ENCODE peak calls at places on chromosomes 16 and 17, in four cellular contexts. One of them, this sample, is unnamed.

GRCh38 chr17:80804466-80804865 is 187.2 kb upstream of the CHMP6 start:
- DNase-seq in AG04450: no peak
- DNase-seq in stromal cell of bone marrow: no peak
- DNase-seq in H9: peak
- DNase-seq in this sample: no peak

GRCh38 chr16:14302399-14303181 is 231.5 kb downstream of the MRTFB start:
- DNase-seq in H9: peak
- DNase-seq in stromal cell of bone marrow: no peak
- DNase-seq in AG04450: no peak
- DNase-seq in this sample: no peak

GRCh38 chr17:76273923-76274558 is 8.9 kb downstream of the UBALD2 start:
- DNase-seq in stromal cell of bone marrow: no peak
- DNase-seq in H9: no peak
- DNase-seq in AG04450: no peak
- DNase-seq in this sample: no peak

GRCh38 chr17:9958586-9959281 is 53.7 kb upstream of the RCVRN start:
- DNase-seq in AG04450: no peak
- DNase-seq in stromal cell of bone marrow: no peak
- DNase-seq in H9: peak
- DNase-seq in this sample: no peak

GRCh38 chr16:75139498-75139897 is 8.8 kb upstream of the ZFP1 start:
- DNase-seq in AG04450: no peak
- DNase-seq in H9: no peak
- DNase-seq in stromal cell of bone marrow: no peak
- DNase-seq in this sample: no peak

GRCh38 chr17:68431661-68432071 is 25.6 kb downstream of the WIPI1 start:
- DNase-seq in stromal cell of bone marrow: no peak
- DNase-seq in AG04450: no peak
- DNase-seq in H9: peak
- DNase-seq in this sample: peak

GRCh38 chr16:19700319-19700781 is 17.7 kb downstream of the KNOP1 start:
- DNase-seq in AG04450: no peak
- DNase-seq in H9: no peak
- DNase-seq in stromal cell of bone marrow: no peak
- DNase-seq in this sample: no peak

GRCh38 chr17:40417258-40417608 is 463 bp downstream of the TOP2A start:
- DNase-seq in AG04450: no peak
- DNase-seq in H9: peak
- DNase-seq in stromal cell of bone marrow: no peak
- DNase-seq in this sample: no peak

GRCh38 chr17:78266771-78267170 is 35.3 kb downstream of the TMEM235 start:
- DNase-seq in H9: peak
- DNase-seq in AG04450: no peak
- DNase-seq in stromal cell of bone marrow: no peak
- DNase-seq in this sample: no peak

GRCh38 chr17:19369107-19369778 is 6.7 kb upstream of the B9D1 start:
- DNase-seq in AG04450: no peak
- DNase-seq in stromal cell of bone marrow: no peak
- DNase-seq in H9: no peak
- DNase-seq in this sample: no peak

GRCh38 chr17:54848368-54848987 is 52.2 kb upstream of the TOM1L1 start:
- DNase-seq in H9: no peak
- DNase-seq in AG04450: no peak
- DNase-seq in stromal cell of bone marrow: no peak
- DNase-seq in this sample: no peak

GRCh38 chr17:56819431-56820145 is 14.1 kb downstream of the C17orf67 start:
- DNase-seq in stromal cell of bone marrow: peak
- DNase-seq in H9: peak
- DNase-seq in AG04450: peak
- DNase-seq in this sample: peak

GRCh38 chr16:30786936-30787612 is at the start of gene ZNF629:
- DNase-seq in stromal cell of bone marrow: no peak
- DNase-seq in AG04450: no peak
- DNase-seq in H9: peak
- DNase-seq in this sample: peak

GRCh38 chr16:54245788-54246453 is 40.7 kb downstream of the IRX3 start:
- DNase-seq in AG04450: no peak
- DNase-seq in stromal cell of bone marrow: no peak
- DNase-seq in H9: no peak
- DNase-seq in this sample: no peak

GRCh38 chr17:77421635-77421982 is 280.8 kb downstream of the SEC14L1 start:
- DNase-seq in AG04450: no peak
- DNase-seq in stromal cell of bone marrow: no peak
- DNase-seq in H9: no peak
- DNase-seq in this sample: no peak

GRCh38 chr17:20189322-20189721 is 180.2 kb downstream of the SPECC1 start:
- DNase-seq in stromal cell of bone marrow: peak
- DNase-seq in H9: peak
- DNase-seq in AG04450: no peak
- DNase-seq in this sample: no peak

GRCh38 chr17:42282478-42283080 is 5.7 kb upstream of the STAT5A start:
- DNase-seq in stromal cell of bone marrow: no peak
- DNase-seq in AG04450: no peak
- DNase-seq in H9: peak
- DNase-seq in this sample: no peak

GRCh38 chr17:7704601-7705268 is at the start of gene EFNB3:
- DNase-seq in stromal cell of bone marrow: no peak
- DNase-seq in H9: peak
- DNase-seq in AG04450: no peak
- DNase-seq in this sample: no peak

GRCh38 chr17:38861399-38861843 is 7.9 kb upstream of the RPL23 start:
- DNase-seq in stromal cell of bone marrow: no peak
- DNase-seq in H9: peak
- DNase-seq in AG04450: no peak
- DNase-seq in this sample: no peak

GRCh38 chr17:21058098-21058893 is 15.5 kb upstream of the USP22 start:
- DNase-seq in AG04450: no peak
- DNase-seq in stromal cell of bone marrow: no peak
- DNase-seq in H9: peak
- DNase-seq in this sample: no peak

GRCh38 chr16:27463741-27464662 is 62.0 kb downstream of the IL21R start:
- DNase-seq in stromal cell of bone marrow: no peak
- DNase-seq in H9: no peak
- DNase-seq in AG04450: no peak
- DNase-seq in this sample: no peak

GRCh38 chr17:64128787-64129514 is 993 bp downstream of the ERN1 start:
- DNase-seq in stromal cell of bone marrow: no peak
- DNase-seq in AG04450: no peak
- DNase-seq in H9: peak
- DNase-seq in this sample: no peak

GRCh38 chr17:40518401-40519088 is 17.1 kb upstream of the TNS4 start:
- DNase-seq in AG04450: no peak
- DNase-seq in stromal cell of bone marrow: no peak
- DNase-seq in H9: peak
- DNase-seq in this sample: peak

GRCh38 chr17:32780721-32781120 is 96.2 kb downstream of the MYO1D start:
- DNase-seq in H9: no peak
- DNase-seq in AG04450: no peak
- DNase-seq in stromal cell of bone marrow: no peak
- DNase-seq in this sample: no peak

GRCh38 chr16:68197250-68197649 is 38.7 kb downstream of the ESRP2 start:
- DNase-seq in H9: no peak
- DNase-seq in AG04450: no peak
- DNase-seq in stromal cell of bone marrow: no peak
- DNase-seq in this sample: no peak

GRCh38 chr17:337866-338265 is 14.7 kb downstream of the RPH3AL start:
- DNase-seq in AG04450: no peak
- DNase-seq in H9: no peak
- DNase-seq in stromal cell of bone marrow: no peak
- DNase-seq in this sample: no peak

GRCh38 chr17:3472137-3472536 is 518 bp upstream of the SPATA22 start:
- DNase-seq in AG04450: no peak
- DNase-seq in stromal cell of bone marrow: no peak
- DNase-seq in H9: peak
- DNase-seq in this sample: no peak